ENCODE peak calls at places on chromosomes 1 and 21, in eight cellular contexts. D, Q, Z, G, U, V, F and P are unnamed samples. For H3K4me1 and H3K36me3, the result is how much of the 10 kb centered on the place peaks cover.

GRCh38 chr21:32392299-32392879 is 423 bp downstream of the URB1 start:
- DNase-seq in D (no peak), F (no peak), U (peak), Z (no peak), V (no peak), Q (no peak), G (no peak), P (no peak)

GRCh38 chr1:12245116-12245515 is 15.3 kb downstream of the VPS13D start:
- DNase-seq in V (no peak), Z (peak), G (no peak), Q (no peak), F (no peak), D (no peak), U (no peak), P (no peak)

GRCh38 chr1:199646761-199647160 is 380.7 kb upstream of the NR5A2 start:
- DNase-seq in Q (no peak), V (no peak), F (no peak), G (no peak), D (no peak), Z (no peak), U (no peak), P (no peak)

GRCh38 chr1:205588691-205589445 is 42.9 kb downstream of the ELK4 start:
- DNase-seq in Z (peak), D (no peak), G (no peak), Q (no peak), F (no peak), U (peak), V (no peak), P (no peak)

GRCh38 chr1:239617259-239617658 is 230.9 kb downstream of the CHRM3 start:
- DNase-seq in Z (no peak), V (no peak), Q (no peak), G (no peak), F (no peak), U (no peak), D (no peak), P (no peak)

GRCh38 chr1:184698001-184698400 is 56.7 kb downstream of the EDEM3 start:
- DNase-seq in Q (no peak), G (no peak), D (no peak), Z (peak), V (no peak), F (no peak), U (no peak), P (no peak)

GRCh38 chr1:24762133-24762676 is 17.0 kb downstream of the CLIC4 start:
- DNase-seq in G (no peak), Z (no peak), F (no peak), Q (no peak), V (no peak), D (no peak), U (no peak), P (no peak)

GRCh38 chr1:53687886-53688285 is 51.1 kb downstream of the GLIS1 start:
- DNase-seq in V (no peak), D (no peak), Q (no peak), G (no peak), Z (no peak), F (no peak), U (no peak), P (no peak)

GRCh38 chr1:200372095-200372884 is 37.5 kb downstream of the ZNF281 start:
- DNase-seq in D (no peak), Q (no peak), F (peak), U (peak), G (no peak), V (no peak), Z (peak), P (no peak)

GRCh38 chr1:13702425-13703127 is 2.6 kb downstream of the PRDM2 start:
- DNase-seq in F (no peak), G (peak), Z (no peak), Q (no peak), D (no peak), U (no peak), V (no peak), P (peak)

GRCh38 chr21:39313042-39313456 is 383 bp downstream of the BRWD1 start:
- DNase-seq in D (no peak), V (peak), U (no peak), G (no peak), Q (no peak), Z (no peak), F (no peak), P (peak)

GRCh38 chr1:107254306-107254705 is 113.5 kb downstream of the NTNG1 start:
- DNase-seq in Q (no peak), G (no peak), V (no peak), F (no peak), U (peak), D (no peak), Z (no peak), P (no peak)

GRCh38 chr1:107251083-107251482 is 110.2 kb downstream of the NTNG1 start:
- DNase-seq in V (no peak), Z (no peak), F (no peak), G (no peak), D (no peak), U (no peak), Q (no peak), P (no peak)

GRCh38 chr1:107252271-107252670 is 111.4 kb downstream of the NTNG1 start:
- DNase-seq in D (no peak), Q (no peak), F (no peak), G (no peak), U (no peak), Z (no peak), V (no peak), P (no peak)

GRCh38 chr1:107250169-107250568 is 109.3 kb downstream of the NTNG1 start:
- DNase-seq in Z (no peak), G (peak), D (no peak), V (no peak), U (peak), F (no peak), Q (no peak), P (no peak)

DNA sequence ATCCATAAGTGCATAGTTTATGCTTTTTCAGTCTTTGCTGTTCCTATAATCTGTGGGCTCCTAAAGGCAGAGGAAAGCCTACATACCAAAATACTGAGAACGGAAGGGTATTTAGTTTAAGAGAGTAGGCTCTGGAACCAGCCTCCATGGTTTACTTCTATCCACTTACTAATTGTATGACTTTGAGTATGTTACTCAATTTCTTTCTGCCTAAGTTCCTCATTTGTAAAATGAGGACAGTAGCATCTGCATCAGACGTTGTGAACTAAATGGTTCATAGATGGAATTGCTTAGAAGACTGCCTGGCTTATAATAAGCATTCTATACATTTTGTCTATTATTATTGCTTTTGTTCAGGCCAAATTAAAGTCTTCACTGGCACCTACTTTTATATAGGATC is 111.0 kb downstream of the NTNG1 start:
- DNase-seq in Q (no peak), U (no peak), G (no peak), Z (no peak), V (no peak), D (no peak), F (no peak), P (no peak)
- H3K4me1 ChIP-seq in Q (under half), U (under half), G (under half), Z (under half), V (under half), D (under half), F (under half), P (under half)

GRCh38 chr1:63601061-63601460 is 7.8 kb downstream of the PGM1 start:
- DNase-seq in U (no peak), Q (no peak), F (no peak), V (no peak), Z (no peak), G (no peak), D (no peak), P (no peak)

GRCh38 chr1:63601912-63602311 is 8.7 kb downstream of the PGM1 start:
- DNase-seq in V (no peak), Z (no peak), F (no peak), G (no peak), D (no peak), U (no peak), Q (no peak), P (no peak)

GRCh38 chr1:63602629-63603028 is 9.4 kb downstream of the PGM1 start:
- DNase-seq in Z (no peak), U (peak), D (no peak), F (no peak), V (no peak), Q (no peak), G (no peak), P (no peak)

GRCh38 chr1:63601463-63601862 is 8.3 kb downstream of the PGM1 start:
- DNase-seq in F (no peak), D (no peak), U (peak), Z (no peak), V (no peak), Q (no peak), G (no peak), P (no peak)

DNA sequence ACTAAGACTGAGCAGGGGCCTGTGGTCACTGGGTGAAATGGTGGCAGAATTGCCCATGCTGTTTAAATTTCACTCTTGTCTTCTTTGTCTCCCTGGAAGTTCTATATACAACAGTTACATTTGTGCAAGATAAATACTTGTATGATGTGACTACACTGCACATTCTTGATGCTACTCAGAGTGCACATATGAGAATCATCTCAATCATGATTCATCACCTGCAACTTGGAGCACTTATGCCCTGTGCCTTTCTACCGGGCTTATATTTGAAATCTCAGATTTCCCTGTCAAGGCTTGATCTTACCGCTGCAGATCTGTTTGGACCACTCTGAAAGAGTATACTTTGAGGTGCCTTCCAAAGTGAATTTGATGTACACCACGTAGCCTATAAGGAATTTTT is 10.6 kb downstream of the PGM1 start:
- DNase-seq in F (no peak), D (no peak), G (no peak), U (no peak), V (no peak), Z (no peak), Q (no peak), P (no peak)
- H3K4me3 ChIP-seq in F (no peak), D (no peak), G (no peak), U (no peak), V (no peak), Z (no peak), Q (no peak), P (no peak)

DNA sequence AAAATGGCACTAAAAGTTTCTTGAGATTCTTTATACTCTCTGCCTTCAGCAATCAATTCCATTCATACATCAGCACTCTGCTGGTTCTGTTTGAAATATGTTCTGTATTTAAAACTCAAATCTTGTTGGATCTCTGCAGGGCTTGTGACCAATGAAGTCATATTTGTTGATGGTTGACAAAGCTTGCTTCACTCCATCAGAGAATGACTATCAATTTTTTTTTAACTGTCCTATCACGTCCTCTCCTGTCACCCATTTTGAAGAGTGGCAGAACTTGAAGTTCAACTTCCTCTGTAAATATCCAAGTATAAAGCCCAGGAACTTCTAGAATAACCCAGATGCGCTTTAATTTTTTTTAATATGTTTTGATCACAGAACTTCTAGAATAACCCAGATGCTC is 10.9 kb downstream of the PRDX6 start:
- DNase-seq in F (no peak), Q (no peak), V (no peak), Z (no peak), U (no peak), G (no peak), D (no peak), P (no peak)
- H3K36me3 ChIP-seq in F (under half), Q (under half), V (half or more), Z (half or more), U (under half), G (under half), D (under half), P (under half)

DNA sequence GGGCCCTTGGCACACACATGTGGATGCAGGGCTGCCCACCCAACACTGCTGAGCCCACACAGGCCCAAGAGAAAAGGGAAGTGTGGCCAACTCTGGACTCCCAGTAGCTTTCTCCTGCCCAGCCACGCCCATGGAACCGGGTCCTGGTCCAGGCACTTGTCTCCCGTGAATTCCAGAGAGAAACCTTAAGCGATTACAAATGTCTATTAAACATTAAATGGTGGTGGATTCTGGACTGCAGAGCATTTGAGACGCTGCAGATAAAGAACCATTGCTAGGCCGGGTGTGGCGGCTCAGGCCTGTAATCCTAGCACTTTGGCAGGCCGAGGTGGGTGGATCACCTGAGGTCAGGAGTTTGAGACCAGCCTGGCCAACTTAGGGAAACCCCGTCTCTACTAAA is 100.6 kb upstream of the ARHGEF16 start:
- DNase-seq in G (no peak), D (no peak), F (no peak), Z (no peak), Q (no peak), V (no peak), U (no peak), P (no peak)
- H3K4me1 ChIP-seq in G (under half), D (under half), F (under half), Z (half or more), Q (under half), V (half or more), U (under half), P (under half)